ENCODE peak calls at places on chromosomes 16 and 17, in four cellular contexts. One of them, this sample, is unnamed.

GRCh38 chr17:38761612-38762011 is 9.1 kb downstream of the PSMB3 start:
- DNase-seq in HepG2: peak; percentile 54
- DNase-seq in A549: peak; percentile 81
- DNase-seq in GM12878: no peak
- DNase-seq in this sample: peak; percentile 50

GRCh38 chr16:77967054-77968035 is 55.0 kb upstream of the CLEC3A start:
- DNase-seq in HepG2: no peak
- DNase-seq in GM12878: no peak
- DNase-seq in A549: no peak
- DNase-seq in this sample: no peak

GRCh38 chr16:89574681-89575246 is 794 bp upstream of the CPNE7 start:
- DNase-seq in A549: peak; percentile 84
- DNase-seq in GM12878: no peak
- DNase-seq in HepG2: no peak
- DNase-seq in this sample: no peak

GRCh38 chr17:8109669-8110455 is 8.5 kb downstream of the ALOXE3 start:
- DNase-seq in A549: peak; percentile 66
- DNase-seq in HepG2: no peak
- DNase-seq in GM12878: no peak
- DNase-seq in this sample: peak; percentile 84

GRCh38 chr16:72172105-72173034 is at the start of gene PMFBP1:
- DNase-seq in GM12878: peak; percentile 88
- DNase-seq in A549: peak; percentile 67
- DNase-seq in HepG2: peak; percentile 35
- DNase-seq in this sample: no peak

GRCh38 chr16:15556130-15556529 is 86.8 kb downstream of the MARF1 start:
- DNase-seq in A549: no peak
- DNase-seq in GM12878: no peak
- DNase-seq in HepG2: no peak
- DNase-seq in this sample: no peak

GRCh38 chr17:39643271-39643670 is 6.3 kb downstream of the STARD3 start:
- DNase-seq in HepG2: no peak
- DNase-seq in GM12878: no peak
- DNase-seq in A549: no peak
- DNase-seq in this sample: no peak

GRCh38 chr16:28986492-28986891 is 1.6 kb downstream of the LAT start:
- DNase-seq in HepG2: no peak
- DNase-seq in A549: no peak
- DNase-seq in GM12878: no peak
- DNase-seq in this sample: no peak

GRCh38 chr17:47225436-47225858 is 16.3 kb downstream of the MYL4 start:
- DNase-seq in HepG2: peak; percentile 45
- DNase-seq in A549: peak; percentile 45
- DNase-seq in GM12878: no peak
- DNase-seq in this sample: no peak

GRCh38 chr16:78836802-78837489 is 737.5 kb downstream of the WWOX start:
- DNase-seq in GM12878: no peak
- DNase-seq in HepG2: no peak
- DNase-seq in A549: no peak
- DNase-seq in this sample: no peak

GRCh38 chr17:42518755-42519545 is 17.1 kb upstream of the NAGLU start:
- DNase-seq in HepG2: peak; percentile 63
- DNase-seq in GM12878: no peak
- DNase-seq in A549: peak; percentile 84
- DNase-seq in this sample: no peak

GRCh38 chr16:29668267-29668666 is 5.2 kb downstream of the SPN start:
- DNase-seq in A549: no peak
- DNase-seq in GM12878: no peak
- DNase-seq in HepG2: no peak
- DNase-seq in this sample: no peak

GRCh38 chr16:6695666-6696065 is 637.0 kb upstream of the RBFOX1 start:
- DNase-seq in HepG2: no peak
- DNase-seq in A549: no peak
- DNase-seq in GM12878: no peak
- DNase-seq in this sample: no peak

GRCh38 chr16:58638148-58639036 is 8.8 kb upstream of the CNOT1 start:
- DNase-seq in HepG2: peak; percentile 79
- DNase-seq in GM12878: no peak
- DNase-seq in A549: peak; percentile 74
- DNase-seq in this sample: no peak

GRCh38 chr16:31181102-31181830 is 1.3 kb downstream of the FUS start:
- DNase-seq in HepG2: no peak
- DNase-seq in A549: no peak
- DNase-seq in GM12878: no peak
- DNase-seq in this sample: no peak

GRCh38 chr17:5078106-5079028 is at the start of gene ZFP3:
- DNase-seq in A549: peak; percentile 92
- DNase-seq in GM12878: peak; percentile 56
- DNase-seq in HepG2: no peak
- DNase-seq in this sample: peak; percentile 95

GRCh38 chr17:60792250-60792898 is 114.7 kb downstream of the BCAS3 start:
- DNase-seq in GM12878: no peak
- DNase-seq in HepG2: no peak
- DNase-seq in A549: no peak
- DNase-seq in this sample: no peak

GRCh38 chr17:73820686-73821448 is 176.6 kb upstream of the SDK2 start:
- DNase-seq in HepG2: no peak
- DNase-seq in A549: no peak
- DNase-seq in GM12878: no peak
- DNase-seq in this sample: peak; percentile 85

GRCh38 chr16:2586241-2586640 is 48.4 kb downstream of the PDPK1 start:
- DNase-seq in A549: no peak
- DNase-seq in GM12878: no peak
- DNase-seq in HepG2: no peak
- DNase-seq in this sample: peak; percentile 51

GRCh38 chr16:55559233-55559632 is 7.3 kb upstream of the CAPNS2 start:
- DNase-seq in GM12878: no peak
- DNase-seq in A549: no peak
- DNase-seq in HepG2: no peak
- DNase-seq in this sample: no peak

GRCh38 chr16:69276143-69277115 is 34.7 kb upstream of the VPS4A start:
- DNase-seq in GM12878: no peak
- DNase-seq in HepG2: no peak
- DNase-seq in A549: no peak
- DNase-seq in this sample: peak; percentile 83

GRCh38 chr16:88681084-88681680 is 5.1 kb downstream of the SNAI3 start:
- DNase-seq in GM12878: no peak
- DNase-seq in A549: peak; percentile 62
- DNase-seq in HepG2: peak; percentile 60
- DNase-seq in this sample: peak; percentile 41

GRCh38 chr16:50273888-50274770 is 7.8 kb downstream of the ADCY7 start:
- DNase-seq in A549: no peak
- DNase-seq in GM12878: peak; percentile 64
- DNase-seq in HepG2: no peak
- DNase-seq in this sample: no peak

GRCh38 chr16:88920618-88921602 is 54.5 kb upstream of the PABPN1L start:
- DNase-seq in GM12878: no peak
- DNase-seq in A549: no peak
- DNase-seq in HepG2: no peak
- DNase-seq in this sample: peak; percentile 88

GRCh38 chr17:12395733-12396354 is 269.8 kb upstream of the MYOCD start:
- DNase-seq in A549: peak; percentile 61
- DNase-seq in HepG2: peak; percentile 8
- DNase-seq in GM12878: no peak
- DNase-seq in this sample: peak; percentile 31
- TF ChIP-seq PBX3 in A549: no peak
- TF ChIP-seq PBX3 in HepG2: no peak
- TF ChIP-seq PBX3 in GM12878: no peak
- TF ChIP-seq PBX3 in this sample: no peak

GRCh38 chr16:4160663-4161436 is 44.6 kb upstream of the ADCY9 start:
- DNase-seq in HepG2: no peak
- DNase-seq in GM12878: no peak
- DNase-seq in A549: no peak
- DNase-seq in this sample: no peak
- TF ChIP-seq PBX3 in HepG2: no peak
- TF ChIP-seq PBX3 in GM12878: no peak
- TF ChIP-seq PBX3 in A549: no peak
- TF ChIP-seq PBX3 in this sample: no peak

DNA sequence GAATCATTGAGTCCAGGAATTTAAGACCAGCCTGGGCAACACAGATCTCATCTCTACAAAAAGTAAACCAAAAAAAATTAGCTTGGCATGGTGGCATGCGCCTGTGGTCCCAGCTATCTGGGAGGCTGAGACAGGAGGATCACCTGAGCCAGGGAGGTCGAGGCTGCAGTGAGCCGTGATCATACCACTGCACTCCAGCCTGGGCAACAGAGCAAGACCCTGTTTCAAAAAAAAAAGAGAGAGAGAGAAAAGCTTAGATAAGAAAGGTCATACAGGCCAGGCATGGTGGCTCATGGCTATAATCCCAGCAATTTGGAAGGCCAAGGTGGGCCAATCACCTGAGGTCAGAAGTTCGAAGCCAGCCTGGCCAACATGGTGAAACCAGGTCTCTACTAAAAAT is 63.5 kb upstream of the DNAH17 start:
- DNase-seq in A549: no peak
- DNase-seq in GM12878: no peak
- DNase-seq in HepG2: no peak
- DNase-seq in this sample: no peak
- TF ChIP-seq PBX3 in A549: no peak
- TF ChIP-seq PBX3 in GM12878: no peak
- TF ChIP-seq PBX3 in HepG2: no peak
- TF ChIP-seq PBX3 in this sample: no peak

DNA sequence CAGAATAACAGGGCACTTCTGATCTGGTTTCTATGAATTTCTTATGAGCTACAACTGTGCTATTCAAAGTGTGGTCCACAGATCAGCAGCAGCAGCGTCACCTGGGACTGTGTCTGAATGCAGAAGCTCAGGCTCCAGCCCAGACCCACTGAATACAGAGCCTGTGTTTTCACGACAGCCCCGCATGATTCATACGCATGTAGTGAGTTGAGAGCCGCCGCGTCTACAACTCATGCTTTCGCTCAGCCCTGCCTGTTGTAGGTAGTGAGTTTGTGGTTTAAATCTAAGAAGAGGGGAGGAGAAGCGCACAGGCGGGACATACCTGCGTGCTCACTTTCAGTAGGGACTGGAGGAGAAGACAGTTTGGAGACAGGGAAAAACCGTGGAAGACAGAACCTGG is 28.5 kb upstream of the ELAC2 start:
- DNase-seq in A549: no peak
- DNase-seq in HepG2: no peak
- DNase-seq in GM12878: no peak
- DNase-seq in this sample: no peak
- TF ChIP-seq PBX3 in A549: no peak
- TF ChIP-seq PBX3 in HepG2: no peak
- TF ChIP-seq PBX3 in GM12878: no peak
- TF ChIP-seq PBX3 in this sample: no peak

GRCh38 chr17:77478281-77478680 is 337.5 kb downstream of the SEC14L1 start:
- DNase-seq in A549: no peak
- DNase-seq in GM12878: no peak
- DNase-seq in HepG2: no peak
- DNase-seq in this sample: no peak

GRCh38 chr17:77476498-77476897 is 335.7 kb downstream of the SEC14L1 start:
- DNase-seq in GM12878: no peak
- DNase-seq in HepG2: no peak
- DNase-seq in A549: no peak
- DNase-seq in this sample: no peak

GRCh38 chr17:77476006-77476405 is 335.2 kb downstream of the SEC14L1 start:
- DNase-seq in A549: no peak
- DNase-seq in HepG2: no peak
- DNase-seq in GM12878: no peak
- DNase-seq in this sample: no peak

GRCh38 chr17:77478899-77479298 is 338.1 kb downstream of the SEC14L1 start:
- DNase-seq in GM12878: no peak
- DNase-seq in HepG2: no peak
- DNase-seq in A549: no peak
- DNase-seq in this sample: no peak

GRCh38 chr17:77476920-77477805 is 336.4 kb downstream of the SEC14L1 start:
- DNase-seq in GM12878: no peak
- DNase-seq in HepG2: no peak
- DNase-seq in A549: no peak
- DNase-seq in this sample: peak; percentile 91
- TF ChIP-seq PBX3 in GM12878: no peak
- TF ChIP-seq PBX3 in HepG2: no peak
- TF ChIP-seq PBX3 in A549: no peak
- TF ChIP-seq PBX3 in this sample: no peak

DNA sequence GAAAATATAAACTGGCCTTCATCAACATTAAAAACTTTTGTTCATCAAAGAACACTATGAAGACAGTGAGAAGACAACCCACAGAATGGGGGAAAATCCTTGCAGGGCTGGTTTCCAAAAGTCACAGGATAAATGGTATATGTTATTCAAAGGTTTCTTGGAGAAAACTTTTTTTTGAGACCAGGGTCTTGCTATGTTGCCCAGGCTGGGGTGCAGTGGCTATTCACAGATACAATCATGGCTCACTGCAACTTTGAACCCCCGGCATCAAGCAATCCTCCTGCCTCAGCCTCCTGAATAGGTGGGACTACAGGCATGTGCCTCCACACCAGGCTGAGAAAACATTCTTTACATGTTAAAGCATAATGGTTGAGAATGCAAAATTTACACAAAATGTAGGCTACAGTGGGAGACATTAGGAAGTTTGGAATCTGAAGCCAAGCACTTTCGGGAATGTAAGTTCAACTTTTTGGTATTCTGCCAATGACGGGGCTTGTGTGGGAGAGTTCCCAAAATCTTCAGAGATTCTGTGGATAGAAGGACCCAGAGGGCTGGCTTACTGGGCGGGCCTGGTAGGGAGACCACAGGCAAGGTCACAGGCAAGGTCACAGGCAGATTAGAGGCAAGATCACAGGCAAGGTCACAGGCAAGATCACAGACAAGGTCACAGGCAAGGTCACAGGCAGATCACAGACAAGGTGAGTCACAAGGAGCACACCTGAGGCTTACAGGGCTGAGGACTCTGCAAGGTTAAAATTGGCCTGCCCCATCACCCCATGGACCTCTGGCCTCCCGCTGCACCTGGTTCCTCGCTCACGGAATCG is 24.3 kb upstream of the ATP2A3 start:
- DNase-seq in A549: no peak
- DNase-seq in GM12878: no peak
- DNase-seq in HepG2: no peak
- DNase-seq in this sample: peak; percentile 15
- TF ChIP-seq PBX3 in A549: no peak
- TF ChIP-seq PBX3 in GM12878: no peak
- TF ChIP-seq PBX3 in HepG2: no peak
- TF ChIP-seq PBX3 in this sample: no peak

DNA sequence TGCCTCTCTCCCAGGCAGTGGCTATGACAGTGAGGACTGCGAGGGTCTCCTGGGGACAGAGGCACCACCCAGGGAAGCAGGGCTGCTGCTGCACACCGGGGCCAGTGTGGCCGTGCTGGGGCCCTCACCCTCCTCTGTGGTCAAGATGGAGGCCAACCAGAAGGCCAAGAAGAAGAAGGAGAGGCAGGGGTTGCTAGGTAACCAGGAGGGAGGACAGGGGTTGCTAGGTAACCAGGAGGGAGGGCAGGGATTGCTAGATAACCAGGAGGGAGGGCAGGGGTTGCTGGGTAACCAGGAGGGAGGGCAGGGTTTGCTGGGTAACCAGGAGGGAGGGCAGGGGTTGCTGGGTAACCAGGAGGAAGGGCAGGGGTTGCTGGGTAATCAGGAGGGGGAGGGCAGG is 55.2 kb downstream of the ACTG1 start:
- DNase-seq in A549: no peak
- DNase-seq in HepG2: no peak
- DNase-seq in GM12878: no peak
- DNase-seq in this sample: no peak
- TF ChIP-seq PBX3 in A549: no peak
- TF ChIP-seq PBX3 in HepG2: no peak
- TF ChIP-seq PBX3 in GM12878: no peak
- TF ChIP-seq PBX3 in this sample: no peak

GRCh38 chr16:87584271-87584670 is 18.0 kb upstream of the JPH3 start:
- DNase-seq in A549: no peak
- DNase-seq in HepG2: no peak
- DNase-seq in GM12878: no peak
- DNase-seq in this sample: no peak
- TF ChIP-seq PBX3 in A549: no peak
- TF ChIP-seq PBX3 in HepG2: no peak
- TF ChIP-seq PBX3 in GM12878: no peak
- TF ChIP-seq PBX3 in this sample: no peak

This sample was measured in SK-N-SH.